ENCODE peak calls at places on chromosome 9, in seven cellular contexts. I is GM12878, H is HCT116, E is SK-N-SH, G is HepG2, B is K562, O is H1. Z is an unnamed sample.

GRCh38 chr9:304106-304505 is 89.4 kb downstream of the DOCK8 start:
- DNase-seq in I (no peak), O (no peak), H (no peak), E (no peak), B (no peak), G (no peak), Z (no peak)

GRCh38 chr9:137316012-137316981 is 14.2 kb upstream of the NRARP start:
- DNase-seq in G (no peak), H (no peak), O (peak; percentile 79), E (peak; percentile 94), B (peak; percentile 94), I (no peak), Z (no peak)

GRCh38 chr9:133200631-133201030 is 8.4 kb downstream of the OBP2B start:
- DNase-seq in E (peak; percentile 28), G (no peak), O (no peak), H (no peak), I (no peak), B (no peak), Z (no peak)

GRCh38 chr9:13033959-13034695 is 245.4 kb downstream of the MPDZ start:
- DNase-seq in G (peak; percentile 38), B (peak; percentile 62), E (peak; percentile 87), I (no peak), O (peak; percentile 84), H (peak; percentile 51), Z (peak; percentile 24)

GRCh38 chr9:136152543-136152866 is 33.8 kb upstream of the TMEM250 start:
- DNase-seq in H (no peak), I (no peak), G (no peak), B (no peak), E (no peak), O (no peak), Z (no peak)

GRCh38 chr9:81801190-81801589 is 111.8 kb upstream of the TLE1 start:
- DNase-seq in G (no peak), B (no peak), I (no peak), O (no peak), H (no peak), E (no peak), Z (no peak)

GRCh38 chr9:137055385-137056364 is 1.8 kb upstream of the ENTPD2 start:
- DNase-seq in E (peak; percentile 94), H (no peak), O (no peak), I (no peak), G (peak; percentile 86), B (no peak), Z (no peak)

GRCh38 chr9:120571443-120572257 is 8.3 kb downstream of the CDK5RAP2 start:
- DNase-seq in O (no peak), H (no peak), E (peak; percentile 36), B (no peak), G (peak; percentile 99), I (no peak), Z (no peak)

GRCh38 chr9:133429216-133429613 is 7.0 kb downstream of the ADAMTS13 start:
- DNase-seq in E (no peak), I (no peak), H (no peak), G (no peak), B (no peak), O (peak; percentile 66), Z (no peak)

GRCh38 chr9:4301971-4302427 is 2.1 kb upstream of the GLIS3 start:
- DNase-seq in I (no peak), E (no peak), H (no peak), O (no peak), G (no peak), B (no peak), Z (no peak)

GRCh38 chr9:4680178-4680535 is 788 bp downstream of the CDC37L1 start:
- DNase-seq in I (no peak), O (no peak), E (no peak), H (no peak), G (no peak), B (no peak), Z (no peak)

GRCh38 chr9:134950811-134951210 is 33.1 kb upstream of the FCN1 start:
- DNase-seq in G (no peak), O (no peak), H (no peak), I (no peak), E (no peak), B (no peak), Z (no peak)

GRCh38 chr9:134459164-134459563 is 132.9 kb downstream of the RXRA start:
- DNase-seq in G (no peak), H (no peak), I (no peak), E (no peak), O (no peak), B (peak; percentile 40), Z (no peak)

GRCh38 chr9:127981559-127982121 is 851 bp upstream of the EEIG1 start:
- DNase-seq in O (no peak), I (no peak), B (no peak), G (no peak), E (no peak), H (no peak), Z (no peak)

GRCh38 chr9:16870606-16871357 is at the start of gene BNC2:
- DNase-seq in G (no peak), E (peak; percentile 84), H (no peak), B (no peak), O (peak; percentile 84), I (no peak), Z (no peak)

GRCh38 chr9:3508531-3509374 is 17.0 kb downstream of the RFX3 start:
- DNase-seq in O (no peak), B (no peak), H (no peak), E (no peak), I (no peak), G (no peak), Z (no peak)

GRCh38 chr9:136297016-136297691 is 6.7 kb downstream of the CCDC187 start:
- DNase-seq in O (no peak), E (no peak), B (no peak), G (peak; percentile 89), I (no peak), H (no peak), Z (no peak)

GRCh38 chr9:71001780-71002386 is 119.5 kb downstream of the TRPM3 start:
- DNase-seq in H (peak; percentile 23), O (no peak), G (peak; percentile 10), B (peak; percentile 5), I (no peak), E (peak; percentile 3), Z (peak; percentile 2)

GRCh38 chr9:118586978-118587377 is 782.3 kb downstream of the BRINP1 start:
- DNase-seq in E (no peak), B (no peak), O (no peak), G (no peak), I (no peak), H (no peak), Z (no peak)

GRCh38 chr9:30758726-30759446 is 1625.6 kb upstream of the ACO1 start:
- DNase-seq in H (no peak), I (no peak), O (no peak), B (no peak), G (no peak), E (no peak), Z (no peak)

GRCh38 chr9:2709645-2710101 is 7.6 kb upstream of the KCNV2 start:
- DNase-seq in E (peak; percentile 73), I (no peak), H (no peak), B (no peak), G (no peak), O (no peak), Z (no peak)

GRCh38 chr9:5665059-5665458 is 36.2 kb downstream of the RIC1 start:
- DNase-seq in E (no peak), I (no peak), H (no peak), B (peak; percentile 17), G (no peak), O (no peak), Z (no peak)

GRCh38 chr9:134661791-134662142 is 20.2 kb downstream of the COL5A1 start:
- DNase-seq in O (no peak), H (no peak), B (no peak), I (no peak), G (no peak), E (peak; percentile 62), Z (no peak)

GRCh38 chr9:110835859-110836271 is 167.3 kb downstream of the MUSK start:
- DNase-seq in I (no peak), G (no peak), O (no peak), B (no peak), H (no peak), E (no peak), Z (no peak)
- TF ChIP-seq SIN3A in I (no peak), G (no peak), O (no peak), B (no peak), H (no peak), E (no peak), Z (no peak)

GRCh38 chr9:34396276-34397214 is 19.8 kb upstream of the MYORG start:
- DNase-seq in E (no peak), O (no peak), B (peak; percentile 30), G (no peak), H (no peak), I (no peak), Z (no peak)

GRCh38 chr9:34400275-34400674 is 23.6 kb upstream of the MYORG start:
- DNase-seq in B (no peak), E (no peak), G (no peak), H (no peak), I (no peak), O (peak; percentile 81), Z (no peak)

GRCh38 chr9:34400686-34401602 is 24.2 kb upstream of the MYORG start:
- DNase-seq in H (no peak), B (no peak), I (no peak), E (no peak), O (no peak), G (no peak), Z (no peak)

GRCh38 chr9:34399729-34400128 is 23.0 kb upstream of the MYORG start:
- DNase-seq in G (no peak), B (no peak), E (no peak), O (no peak), I (no peak), H (no peak), Z (no peak)

GRCh38 chr9:34398875-34399274 is 22.2 kb upstream of the MYORG start:
- DNase-seq in G (no peak), O (no peak), I (no peak), E (no peak), B (no peak), H (no peak), Z (no peak)
- TF ChIP-seq SIN3A in G (no peak), O (no peak), I (no peak), E (no peak), B (no peak), H (no peak), Z (no peak)

DNA sequence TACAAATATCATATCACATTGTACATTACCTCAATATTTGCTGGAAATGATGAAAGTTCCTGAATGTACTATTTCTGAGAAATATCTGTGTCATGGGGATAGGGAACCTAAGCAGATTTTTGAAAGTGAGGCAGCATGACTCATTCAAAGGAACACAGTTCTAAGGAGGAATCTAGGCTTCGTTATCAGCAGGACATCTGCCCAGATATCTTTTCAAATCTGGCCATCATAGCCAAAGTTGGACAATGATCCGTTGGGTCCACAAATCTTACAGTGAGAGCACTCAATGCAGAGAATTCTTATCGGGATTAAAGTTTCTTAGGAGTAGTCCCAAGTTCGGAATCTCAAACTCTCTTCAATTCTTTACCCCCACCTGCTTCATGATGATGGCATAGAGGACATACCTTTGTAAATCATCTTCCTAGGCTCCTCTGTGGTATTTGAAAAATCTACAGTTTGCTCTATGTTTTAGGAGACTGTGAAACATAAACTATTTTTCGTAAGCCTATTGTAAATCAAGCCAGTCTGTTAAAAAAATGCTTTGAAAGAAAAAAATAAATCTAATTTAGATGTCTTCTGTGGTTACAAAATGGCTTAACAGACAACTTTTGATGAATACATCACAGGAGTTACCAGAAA is 29.4 kb upstream of the ALDH1A1 start:
- DNase-seq in E (no peak), I (no peak), O (no peak), G (no peak), H (no peak), B (no peak), Z (no peak)
- TF ChIP-seq SIN3A in E (no peak), I (no peak), O (no peak), G (no peak), H (no peak), B (no peak), Z (no peak)

GRCh38 chr9:114072181-114073140 is 5.6 kb downstream of the AMBP start:
- DNase-seq in H (no peak), I (no peak), O (no peak), G (no peak), E (no peak), B (no peak), Z (no peak)
- TF ChIP-seq SIN3A in H (no peak), I (no peak), O (no peak), G (no peak), E (no peak), B (no peak), Z (no peak)